ENCODE peak calls at places on chromosomes 6 and 20, in seven cellular contexts. Y is body of pancreas, B is PC-3, Z is SJSA1, T is left ventricle myocardium inferior, W is OCI-LY7, A is GM23248. R is an unnamed sample.

GRCh38 chr6:44222987-44223470 is 366 bp upstream of the SLC29A1 start:
- DNase-seq in Y (no peak), B (peak; percentile 16), Z (no peak), T (no peak), W (no peak), A (peak; percentile 45), R (no peak)

GRCh38 chr6:113371106-113371505 is 486.0 kb upstream of the MARCKS start:
- DNase-seq in Y (no peak), B (no peak), Z (no peak), T (no peak), W (no peak), A (no peak), R (no peak)

GRCh38 chr20:41142241-41142640 is 4.9 kb downstream of the PLCG1 start:
- DNase-seq in Y (no peak), B (no peak), Z (no peak), T (no peak), W (no peak), A (no peak), R (no peak)

GRCh38 chr6:151916680-151917164 is 109.2 kb downstream of the ESR1 start:
- DNase-seq in Y (no peak), B (peak; percentile 89), Z (peak; percentile 75), T (no peak), W (no peak), A (peak; percentile 95), R (no peak)

GRCh38 chr20:43492101-43492500 is 15.4 kb upstream of the L3MBTL1 start:
- DNase-seq in Y (no peak), B (peak; percentile 65), Z (no peak), T (no peak), W (no peak), A (no peak), R (no peak)

GRCh38 chr20:51456511-51457280 is 85.8 kb downstream of the NFATC2 start:
- DNase-seq in Y (peak; percentile 96), B (peak; percentile 100), Z (peak; percentile 97), T (peak; percentile 95), W (no peak), A (peak; percentile 97), R (peak; percentile 94)

GRCh38 chr6:31588871-31589650 is 3.0 kb downstream of the LST1 start:
- DNase-seq in Y (no peak), B (peak; percentile 7), Z (no peak), T (no peak), W (no peak), A (peak; percentile 50), R (no peak)

GRCh38 chr6:44133003-44133931 is 5.9 kb downstream of the TMEM63B start:
- DNase-seq in Y (peak; percentile 43), B (peak; percentile 60), Z (peak; percentile 30), T (peak; percentile 55), W (no peak), A (peak; percentile 74), R (peak; percentile 70)

GRCh38 chr20:23086056-23086551 is at the start of gene CD93:
- DNase-seq in Y (peak; percentile 50), B (no peak), Z (no peak), T (no peak), W (no peak), A (peak; percentile 37), R (peak; percentile 45)

GRCh38 chr6:27213544-27214125 is 33.9 kb upstream of the PRSS16 start:
- DNase-seq in Y (no peak), B (no peak), Z (no peak), T (no peak), W (no peak), A (peak; percentile 22), R (no peak)

GRCh38 chr20:48809672-48810071 is 18.1 kb downstream of the PREX1 start:
- DNase-seq in Y (no peak), B (no peak), Z (no peak), T (no peak), W (no peak), A (no peak), R (no peak)
- H3K4me1 ChIP-seq in Y (no peaks in the 10 kb centered on the region), B (peaks cover 16% of the 10 kb centered on the region), Z (peaks cover 16% of the 10 kb centered on the region), T (peaks cover 46% of the 10 kb centered on the region), W (peaks cover 5% of the 10 kb centered on the region), A (no peaks in the 10 kb centered on the region), R (no peaks in the 10 kb centered on the region)

GRCh38 chr6:17869753-17870050 is 117.7 kb downstream of the KIF13A start:
- DNase-seq in Y (no peak), B (no peak), Z (no peak), T (no peak), W (no peak), A (no peak), R (no peak)

GRCh38 chr6:17871169-17871479 is 116.3 kb downstream of the KIF13A start:
- DNase-seq in Y (no peak), B (no peak), Z (no peak), T (no peak), W (no peak), A (no peak), R (no peak)

GRCh38 chr6:17870302-17871168 is 116.9 kb downstream of the KIF13A start:
- DNase-seq in Y (no peak), B (no peak), Z (no peak), T (no peak), W (no peak), A (peak; percentile 25), R (no peak)

GRCh38 chr6:17867880-17868279 is 119.6 kb downstream of the KIF13A start:
- DNase-seq in Y (peak; percentile 9), B (peak; percentile 62), Z (peak; percentile 65), T (no peak), W (no peak), A (peak; percentile 76), R (no peak)

DNA sequence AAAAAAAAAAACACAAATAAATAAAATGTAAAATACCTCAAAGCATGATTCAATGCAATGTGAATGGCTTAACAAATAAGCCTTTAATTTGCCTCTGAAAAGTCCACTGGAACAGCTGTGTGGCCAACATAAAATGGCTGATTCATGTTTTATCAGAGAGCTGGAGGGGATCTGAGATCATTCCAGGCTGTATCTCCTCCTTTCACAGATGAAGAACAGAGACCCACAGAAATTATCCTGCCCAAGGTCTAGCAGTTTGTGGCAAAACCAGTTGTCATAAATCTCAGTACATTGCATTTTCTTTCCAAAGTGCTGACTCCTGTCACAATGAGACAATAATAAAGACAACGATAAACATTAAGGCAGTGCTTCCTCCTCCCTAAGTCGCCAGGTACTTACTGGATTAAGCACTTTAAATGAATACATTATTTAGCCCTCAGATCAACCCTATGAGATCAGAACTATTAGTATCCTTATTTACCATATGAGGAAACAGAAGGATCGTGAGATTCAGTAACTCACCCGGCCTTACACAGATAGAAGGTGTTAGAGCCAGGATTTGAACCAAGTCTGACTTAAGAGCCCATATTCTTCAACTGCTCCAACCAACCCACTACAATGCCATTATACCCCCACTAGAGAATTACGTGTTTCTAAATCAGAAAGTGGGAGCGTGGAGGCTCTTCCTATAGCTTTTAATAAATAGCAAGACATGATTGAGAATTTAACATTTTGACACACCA is 118.3 kb downstream of the KIF13A start:
- DNase-seq in Y (no peak), B (peak; percentile 90), Z (peak; percentile 78), T (no peak), W (no peak), A (peak; percentile 75), R (no peak)
- H3K4me1 ChIP-seq in Y (peaks cover 32% of the 10 kb centered on the region), B (peaks cover 55% of the 10 kb centered on the region), Z (peaks cover 54% of the 10 kb centered on the region), T (peaks cover 80% of the 10 kb centered on the region), W (no peaks in the 10 kb centered on the region), A (peaks cover 73% of the 10 kb centered on the region), R (peaks cover 5% of the 10 kb centered on the region)

GRCh38 chr6:1392813-1393640 is 3.7 kb downstream of the FOXF2 start:
- DNase-seq in Y (no peak), B (no peak), Z (peak; percentile 76), T (no peak), W (no peak), A (no peak), R (no peak)
- H3K4me1 ChIP-seq in Y (peaks cover 38% of the 10 kb centered on the region), B (no peaks in the 10 kb centered on the region), Z (peaks cover 33% of the 10 kb centered on the region), T (peaks cover 42% of the 10 kb centered on the region), W (no peaks in the 10 kb centered on the region), A (peaks cover 4% of the 10 kb centered on the region), R (no peaks in the 10 kb centered on the region)

GRCh38 chr6:33707771-33708170 is 3.7 kb downstream of the UQCC2 start:
- DNase-seq in Y (no peak), B (no peak), Z (no peak), T (no peak), W (no peak), A (no peak), R (no peak)

GRCh38 chr6:33708516-33709204 is 2.8 kb downstream of the UQCC2 start:
- DNase-seq in Y (no peak), B (no peak), Z (no peak), T (no peak), W (no peak), A (no peak), R (no peak)

GRCh38 chr6:33705268-33705885 is 6.1 kb downstream of the UQCC2 start:
- DNase-seq in Y (no peak), B (peak; percentile 17), Z (no peak), T (no peak), W (no peak), A (peak; percentile 13), R (no peak)

GRCh38 chr6:33704215-33704817 is 7.2 kb downstream of the UQCC2 start:
- DNase-seq in Y (no peak), B (no peak), Z (no peak), T (no peak), W (no peak), A (no peak), R (no peak)

DNA sequence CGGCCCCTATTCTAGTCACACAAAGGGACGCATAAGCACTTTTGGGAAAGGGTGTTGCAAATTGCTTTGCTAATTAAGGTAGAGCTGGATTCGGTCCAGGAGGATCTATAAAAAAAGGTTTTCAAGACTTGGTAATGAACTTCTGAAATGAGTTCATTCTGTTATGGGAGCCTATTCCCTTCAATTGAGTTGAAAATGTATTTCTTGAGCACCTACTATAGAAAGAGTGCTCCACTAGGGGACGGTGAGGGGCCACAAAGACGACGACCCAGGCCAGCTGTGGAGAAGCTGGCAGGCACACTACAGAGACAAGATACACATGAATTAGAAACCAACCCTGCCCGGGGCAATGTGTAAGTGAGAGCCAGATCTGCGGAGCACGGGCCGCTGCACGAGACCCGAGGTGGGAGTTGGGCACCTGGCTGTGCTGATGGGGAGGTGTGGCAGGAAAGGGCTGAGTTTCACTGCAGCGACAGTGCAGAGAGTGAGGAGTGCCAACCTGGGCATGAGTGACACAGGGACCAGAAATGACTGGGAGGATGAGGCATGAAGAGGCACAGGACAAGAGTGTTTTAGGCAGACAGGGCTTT is 5.3 kb downstream of the UQCC2 start:
- DNase-seq in Y (no peak), B (no peak), Z (no peak), T (no peak), W (no peak), A (no peak), R (no peak)
- H3K4me1 ChIP-seq in Y (peaks cover 18% of the 10 kb centered on the region), B (peaks cover 19% of the 10 kb centered on the region), Z (peaks cover 8% of the 10 kb centered on the region), T (peaks cover 42% of the 10 kb centered on the region), W (peaks cover 30% of the 10 kb centered on the region), A (peaks cover 19% of the 10 kb centered on the region), R (peaks cover 8% of the 10 kb centered on the region)

R was measured in testis.